ENCODE peak calls at places on chromosomes 3 and 15, in six cellular contexts. N, V, L, R, B and A are unnamed samples.

GRCh38 chr3:115239717-115240116 is 92.6 kb upstream of the ZBTB20 start:
- ATAC-seq in N (peak; percentile 100), V (no peak), L (no peak), R (peak; percentile 88), B (peak; percentile 93), A (peak; percentile 89)

GRCh38 chr3:42730294-42730693 is 27.7 kb upstream of the HHATL start:
- ATAC-seq in N (no peak), V (no peak), L (no peak), R (no peak), B (no peak), A (no peak)

GRCh38 chr3:129525341-129525968 is 3.0 kb upstream of the RHO start:
- ATAC-seq in N (no peak), V (no peak), L (peak; percentile 30), R (no peak), B (peak; percentile 18), A (no peak)

GRCh38 chr3:17811633-17812032 is 69.2 kb upstream of the TBC1D5 start:
- ATAC-seq in N (no peak), V (no peak), L (no peak), R (no peak), B (no peak), A (no peak)

GRCh38 chr3:46504780-46505179 is 7.0 kb downstream of the RTP3 start:
- ATAC-seq in N (no peak), V (no peak), L (peak; percentile 18), R (no peak), B (no peak), A (no peak)

GRCh38 chr3:190059242-190059590 is 61.5 kb downstream of the P3H2 start:
- ATAC-seq in N (peak; percentile 30), V (no peak), L (no peak), R (no peak), B (peak; percentile 7), A (peak; percentile 10)

GRCh38 chr3:86771741-86772512 is 219.0 kb downstream of the VGLL3 start:
- ATAC-seq in N (peak; percentile 47), V (peak; percentile 48), L (peak; percentile 49), R (no peak), B (no peak), A (peak; percentile 16)

GRCh38 chr3:59502806-59503205 is 453.0 kb upstream of the CFAP20DC start:
- ATAC-seq in N (peak; percentile 34), V (no peak), L (no peak), R (no peak), B (no peak), A (no peak)

GRCh38 chr15:69075467-69075866 is 61.0 kb downstream of the NOX5 start:
- ATAC-seq in N (no peak), V (no peak), L (no peak), R (no peak), B (no peak), A (no peak)

GRCh38 chr3:138381413-138381901 is 33.1 kb downstream of the MRAS start:
- ATAC-seq in N (no peak), V (no peak), L (no peak), R (no peak), B (peak; percentile 28), A (peak; percentile 47)

GRCh38 chr3:16439848-16440708 is 73.4 kb downstream of the RFTN1 start:
- ATAC-seq in N (no peak), V (no peak), L (no peak), R (no peak), B (peak; percentile 50), A (no peak)

GRCh38 chr15:67140078-67140833 is 74.9 kb downstream of the SMAD3 start:
- ATAC-seq in N (no peak), V (no peak), L (peak; percentile 87), R (no peak), B (no peak), A (no peak)

GRCh38 chr3:166071831-166072230 is 234.6 kb upstream of the BCHE start:
- ATAC-seq in N (no peak), V (no peak), L (no peak), R (no peak), B (no peak), A (no peak)

GRCh38 chr3:50251220-50251619 is 15.2 kb downstream of the GNAI2 start:
- ATAC-seq in N (no peak), V (no peak), L (no peak), R (no peak), B (peak; percentile 37), A (no peak)

GRCh38 chr15:64985382-64986033 is 4.2 kb downstream of the SPG21 start:
- ATAC-seq in N (no peak), V (no peak), L (no peak), R (no peak), B (peak; percentile 5), A (no peak)

GRCh38 chr15:64979252-64979710 is 10.4 kb downstream of the SPG21 start:
- ATAC-seq in N (no peak), V (no peak), L (no peak), R (no peak), B (no peak), A (no peak)

GRCh38 chr15:64987136-64987535 is 2.6 kb downstream of the SPG21 start:
- ATAC-seq in N (no peak), V (no peak), L (no peak), R (no peak), B (no peak), A (no peak)

GRCh38 chr15:64982472-64982871 is 7.2 kb downstream of the SPG21 start:
- ATAC-seq in N (no peak), V (no peak), L (no peak), R (no peak), B (no peak), A (no peak)

DNA sequence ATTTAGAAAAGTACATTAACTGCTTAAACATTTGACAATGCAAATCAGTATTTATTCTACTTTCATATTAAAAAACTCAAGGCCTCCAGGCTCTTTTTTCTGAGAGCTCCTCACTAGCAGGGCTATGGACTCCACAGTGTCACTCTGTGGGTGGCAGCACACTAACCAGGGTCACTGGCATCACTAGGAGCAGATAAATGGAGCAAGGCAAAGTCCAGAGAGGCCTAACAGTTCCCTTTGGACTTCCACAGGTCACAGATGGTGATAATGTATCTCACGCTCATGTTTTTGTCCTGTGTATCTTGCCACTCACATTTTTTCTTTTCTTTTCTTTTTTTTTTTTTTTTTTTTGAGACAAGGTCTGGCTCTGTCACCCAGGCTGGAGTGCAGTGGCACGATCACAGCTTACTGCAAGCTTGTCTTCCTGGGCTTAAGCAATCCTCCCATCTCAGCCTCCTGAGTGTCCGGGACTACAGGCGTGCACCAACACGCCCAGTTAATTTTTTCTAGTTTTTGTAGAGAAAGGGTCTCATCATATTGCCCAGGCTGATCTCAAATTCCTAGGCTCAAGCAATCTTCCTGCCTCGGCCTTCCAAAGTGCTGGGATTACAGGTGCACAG is 7.8 kb downstream of the SPG21 start:
- ATAC-seq in N (no peak), V (peak; percentile 96), L (no peak), R (no peak), B (no peak), A (no peak)
- TF ChIP-seq POLR2A in N (no peak), V (no peak), L (no peak), R (no peak), B (no peak), A (no peak)

DNA sequence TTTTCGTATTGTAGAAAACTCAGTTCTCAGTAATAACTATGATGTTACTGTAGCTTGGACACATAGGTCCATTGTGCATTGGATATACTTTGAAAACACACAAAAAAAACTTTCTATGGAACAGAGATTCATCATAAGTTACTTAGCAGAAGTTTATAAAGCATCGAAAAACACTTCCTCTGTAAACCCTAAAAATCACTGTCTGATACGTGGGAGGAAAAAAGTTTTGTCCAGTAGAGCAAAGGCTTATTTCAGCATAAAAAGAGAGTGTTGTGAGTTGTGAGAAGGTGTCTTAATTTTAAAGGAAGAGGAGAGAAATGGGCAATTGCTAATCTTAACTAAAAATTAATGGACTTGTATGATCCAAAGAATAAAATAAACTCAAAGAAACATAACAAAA is 64.8 kb downstream of the OSTN start:
- ATAC-seq in N (no peak), V (no peak), L (peak; percentile 34), R (no peak), B (no peak), A (no peak)
- H3K4me3 ChIP-seq in N (no peak overlapping the region), V (no peak overlapping the region), L (peak overlapping the region; percentile 10), R (no peak overlapping the region), B (no peak overlapping the region), A (no peak overlapping the region)

DNA sequence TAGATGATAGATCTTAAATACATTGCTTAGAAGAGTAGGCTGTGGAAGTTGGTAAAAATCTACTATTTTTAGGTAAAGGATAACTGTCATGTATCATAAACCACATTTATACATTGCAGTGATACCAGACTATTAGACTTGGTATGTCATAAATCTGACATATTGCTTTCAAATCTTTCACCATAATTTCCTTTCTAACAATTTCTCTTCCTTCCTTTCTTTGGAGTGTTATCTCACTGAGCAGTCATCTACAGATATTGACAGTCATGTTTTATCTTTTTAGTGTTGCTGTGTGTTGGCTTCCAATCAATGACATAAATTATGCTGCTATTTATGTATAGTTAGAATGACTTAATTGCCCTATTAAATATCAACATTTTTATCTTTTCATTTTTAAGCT is 588.7 kb downstream of the TUSC7 start:
- ATAC-seq in N (no peak), V (no peak), L (no peak), R (no peak), B (no peak), A (no peak)
- TF ChIP-seq EP300 in N (no peak), V (no peak), L (no peak), R (no peak), B (no peak), A (no peak)

DNA sequence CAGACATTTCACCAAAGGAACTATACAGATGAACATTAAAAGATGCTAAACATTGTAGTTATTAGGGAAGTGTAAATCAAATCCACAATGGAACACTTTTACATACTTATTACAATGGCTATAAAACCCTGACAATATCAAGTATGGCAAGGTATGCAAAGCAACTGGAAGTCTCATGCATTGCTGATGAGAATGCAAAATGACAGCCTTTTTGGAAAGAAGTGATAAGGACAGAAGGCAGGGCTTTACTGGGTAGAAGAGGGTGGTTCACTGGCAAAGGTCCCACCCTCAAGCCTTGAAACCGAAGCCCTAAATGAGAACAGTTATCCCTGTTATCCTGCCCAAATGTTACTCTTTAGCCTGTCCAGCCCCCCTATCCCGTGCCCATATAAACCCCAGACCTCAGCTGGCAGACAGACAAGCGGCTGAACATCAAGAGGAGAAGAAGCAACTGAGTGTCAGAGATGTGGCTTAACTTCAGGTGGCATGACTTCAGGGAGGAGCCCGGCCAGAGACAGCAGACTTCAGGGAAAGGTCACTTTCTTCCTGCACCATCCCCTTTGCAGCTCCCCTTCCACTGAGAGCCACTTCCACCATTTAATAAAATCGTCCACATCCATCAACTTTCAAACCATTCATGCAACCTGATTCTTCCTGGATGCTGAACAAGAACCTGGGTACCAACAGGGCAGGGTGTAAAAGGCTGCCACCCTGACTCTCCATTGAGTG is 722 bp upstream of the GCSAM start:
- ATAC-seq in N (no peak), V (no peak), L (no peak), R (no peak), B (no peak), A (no peak)
- TF ChIP-seq POLR2A in N (no peak), V (no peak), L (peak; percentile 60), R (no peak), B (no peak), A (no peak)